ENCODE peak calls at places on chromosomes 16 and 17, in seven cellular contexts. P is neural progenitor cell; L is Peyer's patch; Q is CD4-positive, CD25-positive, alpha-beta regulatory T cell; F is psoas muscle; R is mesendoderm; I is tibial nerve. D is an unnamed sample. For H3K4me1, the result is how much of the 10 kb centered on the place peaks cover.

GRCh38 chr16:20918486-20919239 is 18.1 kb downstream of the LYRM1 start:
- DNase-seq in P (no peak), L (no peak), Q (no peak), F (peak), R (no peak), I (peak), D (no peak)

GRCh38 chr16:17827313-17827712 is 356.6 kb upstream of the XYLT1 start:
- DNase-seq in P (no peak), L (no peak), Q (no peak), F (no peak), R (no peak), I (no peak), D (no peak)

GRCh38 chr16:15529673-15530072 is 95.3 kb downstream of the BMERB1 start:
- DNase-seq in P (no peak), L (no peak), Q (no peak), F (no peak), R (no peak), I (no peak), D (no peak)

GRCh38 chr17:40450175-40450574 is 6.9 kb downstream of the IGFBP4 start:
- DNase-seq in P (peak), L (peak), Q (peak), F (no peak), R (peak), I (no peak), D (peak)

GRCh38 chr16:89737341-89738071 is 16.2 kb downstream of the ZNF276 start:
- DNase-seq in P (no peak), L (no peak), Q (peak), F (no peak), R (no peak), I (no peak), D (no peak)

GRCh38 chr17:55609737-55610201 is 98.5 kb upstream of the SMIM36 start:
- DNase-seq in P (no peak), L (peak), Q (no peak), F (no peak), R (no peak), I (peak), D (peak)

GRCh38 chr17:34117811-34118210 is 137.3 kb upstream of the CCL2 start:
- DNase-seq in P (no peak), L (no peak), Q (no peak), F (no peak), R (peak), I (no peak), D (no peak)

GRCh38 chr16:20313741-20314140 is 13.6 kb downstream of the GP2 start:
- DNase-seq in P (no peak), L (no peak), Q (no peak), F (no peak), R (no peak), I (no peak), D (no peak)

GRCh38 chr16:67967183-67967955 is 1.1 kb downstream of the SLC12A4 start:
- DNase-seq in P (no peak), L (no peak), Q (peak), F (no peak), R (peak), I (no peak), D (no peak)

GRCh38 chr17:47950448-47950847 is 7.2 kb downstream of the PRR15L start:
- DNase-seq in P (no peak), L (no peak), Q (no peak), F (no peak), R (no peak), I (no peak), D (no peak)

GRCh38 chr16:87033021-87033471 is 284.1 kb downstream of the C16orf95 start:
- DNase-seq in P (no peak), L (no peak), Q (no peak), F (no peak), R (no peak), I (no peak), D (no peak)

GRCh38 chr17:57090560-57091185 is 5.6 kb downstream of the AKAP1 start:
- DNase-seq in P (no peak), L (no peak), Q (no peak), F (no peak), R (no peak), I (no peak), D (no peak)

GRCh38 chr17:10687497-10687896 is 9.8 kb downstream of the SCO1 start:
- DNase-seq in P (no peak), L (no peak), Q (no peak), F (no peak), R (no peak), I (no peak), D (no peak)

GRCh38 chr16:11566398-11566797 is 20.3 kb downstream of the LITAF start:
- DNase-seq in P (no peak), L (no peak), Q (no peak), F (no peak), R (no peak), I (no peak), D (no peak)

GRCh38 chr16:89915303-89916232 is 3.1 kb upstream of the MC1R start:
- DNase-seq in P (no peak), L (no peak), Q (no peak), F (no peak), R (no peak), I (no peak), D (no peak)

GRCh38 chr17:6374761-6375312 is 60.1 kb downstream of the AIPL1 start:
- DNase-seq in P (peak), L (no peak), Q (no peak), F (no peak), R (peak), I (no peak), D (no peak)

GRCh38 chr17:48770954-48771353 is 42.4 kb upstream of the HOXB13 start:
- DNase-seq in P (no peak), L (no peak), Q (no peak), F (no peak), R (no peak), I (no peak), D (no peak)

GRCh38 chr16:67445913-67446907 is 15.3 kb downstream of the HSD11B2 start:
- DNase-seq in P (no peak), L (peak), Q (no peak), F (no peak), R (no peak), I (no peak), D (no peak)

GRCh38 chr16:10514369-10515055 is 65.9 kb downstream of the EMP2 start:
- DNase-seq in P (peak), L (peak), Q (peak), F (no peak), R (peak), I (no peak), D (no peak)

GRCh38 chr16:26795184-26795583 is 271.5 kb upstream of the C16orf82 start:
- DNase-seq in P (peak), L (no peak), Q (peak), F (no peak), R (peak), I (no peak), D (no peak)

GRCh38 chr16:56601325-56601724 is 7.1 kb upstream of the MT2A start:
- DNase-seq in P (peak), L (no peak), Q (no peak), F (no peak), R (no peak), I (no peak), D (no peak)

GRCh38 chr16:89574681-89575246 is 794 bp upstream of the CPNE7 start:
- DNase-seq in P (peak), L (peak), Q (peak), F (peak), R (peak), I (no peak), D (no peak)

DNA sequence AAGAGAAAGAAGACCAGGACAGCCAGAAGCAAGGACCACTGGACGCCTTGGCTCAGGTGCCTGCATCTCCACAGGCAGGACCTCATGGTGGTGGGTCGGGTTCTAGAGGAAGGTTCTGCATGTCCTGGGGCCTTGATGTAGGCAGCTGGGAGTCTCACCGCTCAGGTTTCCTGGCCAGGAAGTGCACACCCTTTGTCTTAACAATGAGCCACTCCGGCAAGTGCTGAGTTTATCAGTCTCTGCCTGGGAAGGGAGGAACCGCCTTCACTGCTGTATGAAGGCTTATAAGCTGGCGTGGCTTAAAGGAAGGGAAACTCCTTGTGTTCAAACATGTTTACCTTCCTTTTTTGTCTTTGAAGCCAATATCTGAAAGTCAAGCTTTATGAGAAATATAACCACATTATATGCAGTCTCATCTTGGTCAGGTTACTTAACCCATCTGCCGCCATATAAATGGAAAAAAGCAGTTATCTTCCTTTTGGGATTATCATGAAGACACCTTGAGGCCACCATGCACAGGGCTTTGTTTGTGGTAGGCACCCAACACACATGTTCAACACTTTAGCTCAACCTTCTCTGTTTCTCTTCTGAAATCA is at the start of gene ST6GALNAC1:
- DNase-seq in P (no peak), L (peak), Q (peak), F (no peak), R (no peak), I (no peak), D (peak)
- H3K27ac ChIP-seq in P (no peak), L (peak), Q (no peak), F (no peak), R (no peak), I (peak), D (peak)

GRCh38 chr17:43359469-43360105 is 39.2 kb upstream of the ARL4D start:
- DNase-seq in P (no peak), L (no peak), Q (no peak), F (no peak), R (no peak), I (no peak), D (no peak)
- H3K4me3 ChIP-seq in P (peak), L (peak), Q (peak), F (peak), R (no peak), I (peak), D (no peak)

DNA sequence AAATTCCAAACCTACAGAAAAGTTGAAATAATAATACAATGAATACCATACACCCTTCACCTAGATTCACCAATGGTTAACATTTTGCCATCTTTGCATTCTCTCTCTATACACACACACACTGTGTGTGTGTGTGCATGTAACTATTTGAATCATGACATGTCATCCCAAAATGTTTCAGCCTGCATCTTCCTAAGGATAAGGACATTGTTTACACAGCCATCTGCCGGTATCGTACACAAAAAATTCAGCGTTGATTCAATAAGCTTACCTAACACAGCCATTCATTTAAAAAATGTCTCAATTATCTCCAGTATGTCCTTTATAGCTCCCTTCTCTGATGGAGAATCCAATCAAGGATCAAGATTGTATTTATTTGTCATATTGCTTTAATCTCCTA is 3.9 kb downstream of the MXRA7 start:
- DNase-seq in P (no peak), L (no peak), Q (no peak), F (no peak), R (no peak), I (no peak), D (no peak)
- H3K4me1 ChIP-seq in P (under half), L (under half), Q (under half), F (under half), R (under half), I (under half), D (under half)

DNA sequence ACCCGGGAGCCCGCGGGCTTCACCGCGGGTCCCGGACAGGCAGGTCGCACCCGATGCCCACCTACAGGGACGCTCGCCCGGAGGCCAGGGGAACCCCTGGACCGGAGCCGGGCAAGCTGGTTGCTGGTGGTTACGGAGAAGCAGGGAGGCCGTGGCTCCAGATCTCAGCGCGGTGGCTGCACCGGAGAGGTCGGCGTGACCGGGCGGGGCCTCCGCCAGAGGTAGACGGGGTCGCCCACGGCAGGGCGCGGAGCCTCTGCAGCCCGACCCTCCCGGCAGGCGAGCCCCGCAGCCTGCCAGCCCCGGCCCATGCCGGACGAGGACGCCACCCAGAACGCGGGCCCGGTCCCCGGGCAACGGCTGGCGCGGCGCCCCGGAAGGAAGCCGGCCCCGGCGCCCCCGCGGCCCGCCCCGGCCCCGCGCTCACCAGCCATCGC is 341 bp downstream of the PCYT2 start:
- DNase-seq in P (peak), L (no peak), Q (no peak), F (peak), R (no peak), I (no peak), D (no peak)
- H3K27ac ChIP-seq in P (no peak), L (peak), Q (no peak), F (peak), R (no peak), I (peak), D (peak)

GRCh38 chr16:66425651-66426050 is 1.4 kb upstream of the BEAN1 start:
- DNase-seq in P (no peak), L (peak), Q (no peak), F (no peak), R (no peak), I (no peak), D (no peak)

GRCh38 chr16:66427871-66428681 is 981 bp downstream of the BEAN1 start:
- DNase-seq in P (peak), L (peak), Q (no peak), F (no peak), R (no peak), I (no peak), D (no peak)

GRCh38 chr16:66427451-66427860 is 361 bp downstream of the BEAN1 start:
- DNase-seq in P (no peak), L (peak), Q (no peak), F (no peak), R (no peak), I (no peak), D (no peak)

GRCh38 chr16:66426112-66427035 is 721 bp upstream of the BEAN1 start:
- DNase-seq in P (peak), L (peak), Q (no peak), F (no peak), R (no peak), I (no peak), D (no peak)

GRCh38 chr16:66427036-66427446 is at the start of gene BEAN1:
- DNase-seq in P (peak), L (peak), Q (no peak), F (no peak), R (no peak), I (no peak), D (no peak)
- H3K4me3 ChIP-seq in P (peak), L (peak), Q (no peak), F (peak), R (no peak), I (peak), D (peak)